ENCODE peak calls at places on chromosomes 3 and 15, in five cellular contexts. One of them, this sample, is unnamed.

GRCh38 chr3:11845661-11846060 is 1.0 kb downstream of the TAMM41 start:
- DNase-seq in KBM-7: peak
- DNase-seq in RCC 7860: no peak
- DNase-seq in CD4-positive, CD25-positive, alpha-beta regulatory T cell: peak
- DNase-seq in SW 1271: no peak
- DNase-seq in this sample: no peak

GRCh38 chr3:190008432-190008831 is 112.3 kb downstream of the P3H2 start:
- DNase-seq in KBM-7: no peak
- DNase-seq in CD4-positive, CD25-positive, alpha-beta regulatory T cell: no peak
- DNase-seq in SW 1271: no peak
- DNase-seq in RCC 7860: no peak
- DNase-seq in this sample: no peak

GRCh38 chr15:50229336-50229735 is 36.2 kb downstream of the HDC start:
- DNase-seq in KBM-7: no peak
- DNase-seq in SW 1271: no peak
- DNase-seq in RCC 7860: no peak
- DNase-seq in CD4-positive, CD25-positive, alpha-beta regulatory T cell: no peak
- DNase-seq in this sample: no peak

GRCh38 chr3:52052831-52053306 is 3.5 kb downstream of the DUSP7 start:
- DNase-seq in RCC 7860: peak
- DNase-seq in CD4-positive, CD25-positive, alpha-beta regulatory T cell: peak
- DNase-seq in KBM-7: peak
- DNase-seq in SW 1271: peak
- DNase-seq in this sample: no peak

GRCh38 chr15:75353604-75354003 is 6.8 kb downstream of the NEIL1 start:
- DNase-seq in CD4-positive, CD25-positive, alpha-beta regulatory T cell: no peak
- DNase-seq in KBM-7: no peak
- DNase-seq in RCC 7860: no peak
- DNase-seq in SW 1271: no peak
- DNase-seq in this sample: no peak

GRCh38 chr3:188916934-188917391 is 254.8 kb upstream of the TPRG1 start:
- DNase-seq in CD4-positive, CD25-positive, alpha-beta regulatory T cell: peak
- DNase-seq in RCC 7860: no peak
- DNase-seq in KBM-7: no peak
- DNase-seq in SW 1271: no peak
- DNase-seq in this sample: no peak

GRCh38 chr3:148816427-148816826 is 11.2 kb upstream of the CPB1 start:
- DNase-seq in RCC 7860: no peak
- DNase-seq in KBM-7: no peak
- DNase-seq in CD4-positive, CD25-positive, alpha-beta regulatory T cell: no peak
- DNase-seq in SW 1271: no peak
- DNase-seq in this sample: no peak

GRCh38 chr15:43702701-43703433 is 9.2 kb downstream of the CKMT1A start:
- DNase-seq in KBM-7: no peak
- DNase-seq in CD4-positive, CD25-positive, alpha-beta regulatory T cell: no peak
- DNase-seq in RCC 7860: no peak
- DNase-seq in SW 1271: no peak
- DNase-seq in this sample: no peak

GRCh38 chr3:71710906-71711494 is 14.2 kb downstream of the EIF4E3 start:
- DNase-seq in KBM-7: peak
- DNase-seq in SW 1271: peak
- DNase-seq in CD4-positive, CD25-positive, alpha-beta regulatory T cell: peak
- DNase-seq in RCC 7860: peak
- DNase-seq in this sample: peak

GRCh38 chr3:111080357-111080937 is 8.8 kb downstream of the NECTIN3 start:
- DNase-seq in SW 1271: peak
- DNase-seq in KBM-7: peak
- DNase-seq in CD4-positive, CD25-positive, alpha-beta regulatory T cell: no peak
- DNase-seq in RCC 7860: peak
- DNase-seq in this sample: no peak

GRCh38 chr15:75620776-75621536 is 4.6 kb downstream of the SNUPN start:
- DNase-seq in RCC 7860: peak
- DNase-seq in CD4-positive, CD25-positive, alpha-beta regulatory T cell: no peak
- DNase-seq in SW 1271: no peak
- DNase-seq in KBM-7: peak
- DNase-seq in this sample: no peak

GRCh38 chr15:34850121-34850520 is 54.8 kb upstream of the ACTC1 start:
- DNase-seq in SW 1271: no peak
- DNase-seq in RCC 7860: no peak
- DNase-seq in CD4-positive, CD25-positive, alpha-beta regulatory T cell: no peak
- DNase-seq in KBM-7: no peak
- DNase-seq in this sample: no peak

GRCh38 chr15:77094397-77095030 is 23.6 kb upstream of the TSPAN3 start:
- DNase-seq in CD4-positive, CD25-positive, alpha-beta regulatory T cell: no peak
- DNase-seq in RCC 7860: no peak
- DNase-seq in KBM-7: peak
- DNase-seq in SW 1271: no peak
- DNase-seq in this sample: no peak

GRCh38 chr15:63870403-63871209 is 36.9 kb upstream of the HERC1 start:
- DNase-seq in RCC 7860: peak
- DNase-seq in SW 1271: no peak
- DNase-seq in KBM-7: peak
- DNase-seq in CD4-positive, CD25-positive, alpha-beta regulatory T cell: no peak
- DNase-seq in this sample: no peak

GRCh38 chr3:136831461-136831860 is 12.5 kb downstream of the SLC35G2 start:
- DNase-seq in SW 1271: no peak
- DNase-seq in RCC 7860: no peak
- DNase-seq in KBM-7: no peak
- DNase-seq in CD4-positive, CD25-positive, alpha-beta regulatory T cell: no peak
- DNase-seq in this sample: no peak

GRCh38 chr3:181210275-181210674 is 220.7 kb upstream of the DNAJC19 start:
- DNase-seq in RCC 7860: no peak
- DNase-seq in KBM-7: peak
- DNase-seq in SW 1271: peak
- DNase-seq in CD4-positive, CD25-positive, alpha-beta regulatory T cell: no peak
- DNase-seq in this sample: peak

GRCh38 chr15:49495993-49496747 is 73.1 kb downstream of the FGF7 start:
- DNase-seq in SW 1271: no peak
- DNase-seq in RCC 7860: no peak
- DNase-seq in CD4-positive, CD25-positive, alpha-beta regulatory T cell: no peak
- DNase-seq in KBM-7: no peak
- DNase-seq in this sample: no peak

GRCh38 chr3:119497824-119498187 is 541 bp upstream of the TIMMDC1 start:
- DNase-seq in KBM-7: peak
- DNase-seq in SW 1271: peak
- DNase-seq in CD4-positive, CD25-positive, alpha-beta regulatory T cell: no peak
- DNase-seq in RCC 7860: no peak
- DNase-seq in this sample: no peak

GRCh38 chr3:155078959-155079794 is 942 bp upstream of the MME start:
- DNase-seq in CD4-positive, CD25-positive, alpha-beta regulatory T cell: no peak
- DNase-seq in RCC 7860: no peak
- DNase-seq in KBM-7: no peak
- DNase-seq in SW 1271: peak
- DNase-seq in this sample: no peak

GRCh38 chr3:149299938-149300791 is 33.3 kb downstream of the TM4SF18 start:
- DNase-seq in CD4-positive, CD25-positive, alpha-beta regulatory T cell: no peak
- DNase-seq in KBM-7: peak
- DNase-seq in RCC 7860: peak
- DNase-seq in SW 1271: peak
- DNase-seq in this sample: peak

GRCh38 chr15:68511073-68511991 is 67.5 kb upstream of the CORO2B start:
- DNase-seq in CD4-positive, CD25-positive, alpha-beta regulatory T cell: no peak
- DNase-seq in KBM-7: no peak
- DNase-seq in SW 1271: no peak
- DNase-seq in RCC 7860: no peak
- DNase-seq in this sample: no peak

GRCh38 chr3:43082457-43082856 is 23.4 kb downstream of the POMGNT2 start:
- DNase-seq in RCC 7860: no peak
- DNase-seq in SW 1271: no peak
- DNase-seq in CD4-positive, CD25-positive, alpha-beta regulatory T cell: no peak
- DNase-seq in KBM-7: no peak
- DNase-seq in this sample: no peak

GRCh38 chr15:62419206-62419605 is 254.1 kb upstream of the C2CD4B start:
- DNase-seq in CD4-positive, CD25-positive, alpha-beta regulatory T cell: no peak
- DNase-seq in KBM-7: no peak
- DNase-seq in RCC 7860: no peak
- DNase-seq in SW 1271: no peak
- DNase-seq in this sample: no peak

GRCh38 chr3:135757421-135757820 is 208.1 kb upstream of the PPP2R3A start:
- DNase-seq in SW 1271: no peak
- DNase-seq in CD4-positive, CD25-positive, alpha-beta regulatory T cell: no peak
- DNase-seq in RCC 7860: no peak
- DNase-seq in KBM-7: no peak
- DNase-seq in this sample: no peak

GRCh38 chr15:20644026-20644425 is 102.4 kb upstream of the GOLGA6L6 start:
- DNase-seq in SW 1271: no peak
- DNase-seq in RCC 7860: no peak
- DNase-seq in KBM-7: no peak
- DNase-seq in CD4-positive, CD25-positive, alpha-beta regulatory T cell: no peak
- DNase-seq in this sample: no peak

GRCh38 chr3:88025001-88025552 is 33.7 kb downstream of the CGGBP1 start:
- DNase-seq in KBM-7: no peak
- DNase-seq in CD4-positive, CD25-positive, alpha-beta regulatory T cell: no peak
- DNase-seq in RCC 7860: no peak
- DNase-seq in SW 1271: no peak
- DNase-seq in this sample: no peak

GRCh38 chr3:72492240-72492639 is 356.0 kb downstream of the SHQ1 start:
- DNase-seq in SW 1271: no peak
- DNase-seq in RCC 7860: peak
- DNase-seq in CD4-positive, CD25-positive, alpha-beta regulatory T cell: no peak
- DNase-seq in KBM-7: no peak
- DNase-seq in this sample: no peak

GRCh38 chr15:74784426-74784825 is 2.5 kb downstream of the CSK start:
- DNase-seq in RCC 7860: no peak
- DNase-seq in CD4-positive, CD25-positive, alpha-beta regulatory T cell: no peak
- DNase-seq in KBM-7: no peak
- DNase-seq in SW 1271: no peak
- DNase-seq in this sample: no peak

GRCh38 chr3:77513541-77513940 is 473.6 kb downstream of the ROBO2 start:
- DNase-seq in CD4-positive, CD25-positive, alpha-beta regulatory T cell: no peak
- DNase-seq in RCC 7860: no peak
- DNase-seq in KBM-7: no peak
- DNase-seq in SW 1271: no peak
- DNase-seq in this sample: no peak

GRCh38 chr3:65177879-65178484 is 490.2 kb upstream of the ADAMTS9 start:
- DNase-seq in RCC 7860: no peak
- DNase-seq in KBM-7: no peak
- DNase-seq in SW 1271: no peak
- DNase-seq in CD4-positive, CD25-positive, alpha-beta regulatory T cell: no peak
- DNase-seq in this sample: no peak

GRCh38 chr3:133445111-133445510 is 45.3 kb downstream of the BFSP2 start:
- DNase-seq in KBM-7: no peak
- DNase-seq in RCC 7860: no peak
- DNase-seq in SW 1271: no peak
- DNase-seq in CD4-positive, CD25-positive, alpha-beta regulatory T cell: no peak
- DNase-seq in this sample: no peak

GRCh38 chr15:96171271-96171739 is 159.2 kb upstream of the NR2F2 start:
- DNase-seq in SW 1271: no peak
- DNase-seq in RCC 7860: no peak
- DNase-seq in CD4-positive, CD25-positive, alpha-beta regulatory T cell: no peak
- DNase-seq in KBM-7: no peak
- DNase-seq in this sample: no peak

This sample was measured in HCT116.